ENCODE peak calls at places on chromosomes 16 and 17, in seven cellular contexts. One of them, this sample, is unnamed. For H3K9me3, the result is how much of the 10 kb centered on the place peaks cover.

GRCh38 chr17:46869296-46869695 is 17.9 kb downstream of the WNT9B start:
- DNase-seq in colonic mucosa: no peak
- DNase-seq in breast epithelium: no peak
- DNase-seq in thoracic aorta: no peak
- DNase-seq in fibroblast of lung: no peak
- DNase-seq in AG04450: no peak
- DNase-seq in HCT116: no peak
- DNase-seq in this sample: peak

GRCh38 chr16:3661922-3662321 is 7.4 kb downstream of the DNASE1 start:
- DNase-seq in colonic mucosa: no peak
- DNase-seq in breast epithelium: no peak
- DNase-seq in thoracic aorta: no peak
- DNase-seq in fibroblast of lung: no peak
- DNase-seq in AG04450: no peak
- DNase-seq in HCT116: no peak
- DNase-seq in this sample: no peak

GRCh38 chr16:7344806-7345416 is 12.3 kb downstream of the RBFOX1 start:
- DNase-seq in colonic mucosa: no peak
- DNase-seq in breast epithelium: no peak
- DNase-seq in thoracic aorta: no peak
- DNase-seq in fibroblast of lung: no peak
- DNase-seq in AG04450: no peak
- DNase-seq in HCT116: no peak
- DNase-seq in this sample: no peak

GRCh38 chr17:46841561-46842379 is 9.6 kb upstream of the WNT9B start:
- DNase-seq in colonic mucosa: no peak
- DNase-seq in breast epithelium: no peak
- DNase-seq in thoracic aorta: no peak
- DNase-seq in fibroblast of lung: no peak
- DNase-seq in AG04450: no peak
- DNase-seq in HCT116: no peak
- DNase-seq in this sample: no peak

GRCh38 chr16:67528222-67528869 is at the start of gene RIPOR1:
- DNase-seq in colonic mucosa: peak
- DNase-seq in breast epithelium: no peak
- DNase-seq in thoracic aorta: no peak
- DNase-seq in fibroblast of lung: no peak
- DNase-seq in AG04450: no peak
- DNase-seq in HCT116: no peak
- DNase-seq in this sample: peak

GRCh38 chr17:39813631-39814030 is 50.5 kb downstream of the IKZF3 start:
- DNase-seq in colonic mucosa: no peak
- DNase-seq in breast epithelium: no peak
- DNase-seq in thoracic aorta: no peak
- DNase-seq in fibroblast of lung: no peak
- DNase-seq in AG04450: no peak
- DNase-seq in HCT116: no peak
- DNase-seq in this sample: no peak

GRCh38 chr16:86961133-86961720 is 356.0 kb downstream of the C16orf95 start:
- DNase-seq in colonic mucosa: no peak
- DNase-seq in breast epithelium: no peak
- DNase-seq in thoracic aorta: no peak
- DNase-seq in fibroblast of lung: peak
- DNase-seq in AG04450: peak
- DNase-seq in HCT116: no peak
- DNase-seq in this sample: no peak

GRCh38 chr17:6435968-6436367 is 1.0 kb upstream of the AIPL1 start:
- DNase-seq in colonic mucosa: peak
- DNase-seq in breast epithelium: peak
- DNase-seq in thoracic aorta: no peak
- DNase-seq in fibroblast of lung: peak
- DNase-seq in AG04450: peak
- DNase-seq in HCT116: peak
- DNase-seq in this sample: peak

GRCh38 chr17:82019905-82020873 is 2.5 kb downstream of the CENPX start:
- DNase-seq in colonic mucosa: peak
- DNase-seq in breast epithelium: no peak
- DNase-seq in thoracic aorta: no peak
- DNase-seq in fibroblast of lung: peak
- DNase-seq in AG04450: no peak
- DNase-seq in HCT116: peak
- DNase-seq in this sample: peak

GRCh38 chr17:29369831-29370735 is 20.1 kb upstream of the TAOK1 start:
- DNase-seq in colonic mucosa: peak
- DNase-seq in breast epithelium: no peak
- DNase-seq in thoracic aorta: no peak
- DNase-seq in fibroblast of lung: peak
- DNase-seq in AG04450: peak
- DNase-seq in HCT116: peak
- DNase-seq in this sample: peak

GRCh38 chr16:58011652-58012051 is 10.4 kb downstream of the USB1 start:
- DNase-seq in colonic mucosa: no peak
- DNase-seq in breast epithelium: no peak
- DNase-seq in thoracic aorta: no peak
- DNase-seq in fibroblast of lung: no peak
- DNase-seq in AG04450: peak
- DNase-seq in HCT116: no peak
- DNase-seq in this sample: no peak

GRCh38 chr16:89523680-89524344 is 15.6 kb downstream of the SPG7 start:
- DNase-seq in colonic mucosa: no peak
- DNase-seq in breast epithelium: no peak
- DNase-seq in thoracic aorta: no peak
- DNase-seq in fibroblast of lung: no peak
- DNase-seq in AG04450: no peak
- DNase-seq in HCT116: no peak
- DNase-seq in this sample: no peak

GRCh38 chr16:22188595-22189442 is 17.3 kb upstream of the EEF2K start:
- DNase-seq in colonic mucosa: peak
- DNase-seq in breast epithelium: peak
- DNase-seq in thoracic aorta: peak
- DNase-seq in fibroblast of lung: peak
- DNase-seq in AG04450: peak
- DNase-seq in HCT116: peak
- DNase-seq in this sample: peak
- H3K4me3 ChIP-seq in colonic mucosa: no peak
- H3K4me3 ChIP-seq in breast epithelium: peak
- H3K4me3 ChIP-seq in thoracic aorta: peak
- H3K4me3 ChIP-seq in fibroblast of lung: no peak
- H3K4me3 ChIP-seq in AG04450: no peak
- H3K4me3 ChIP-seq in HCT116: no peak
- H3K4me3 ChIP-seq in this sample: no peak

DNA sequence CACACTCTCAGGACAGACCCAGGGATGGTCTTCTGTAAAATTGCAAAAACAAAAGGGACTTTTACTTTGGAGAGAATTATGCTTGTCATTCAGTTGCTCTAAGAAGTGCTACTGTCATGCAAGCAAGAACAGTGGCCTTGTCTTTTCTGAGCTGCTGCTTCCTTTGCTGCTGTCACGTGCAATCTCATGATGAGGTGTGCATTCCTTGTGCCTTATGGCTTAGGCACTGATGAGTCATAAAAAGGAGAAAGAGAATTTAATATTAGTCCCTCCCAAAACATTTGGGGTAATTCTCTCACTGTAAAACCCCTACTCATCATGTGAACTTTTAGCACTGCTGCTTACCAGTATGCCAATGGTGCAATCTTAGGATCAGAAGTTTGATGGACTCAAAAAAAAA is 2051.3 kb downstream of the TP53TG3F start:
- DNase-seq in colonic mucosa: no peak
- DNase-seq in breast epithelium: no peak
- DNase-seq in thoracic aorta: no peak
- DNase-seq in fibroblast of lung: no peak
- DNase-seq in AG04450: no peak
- DNase-seq in HCT116: no peak
- DNase-seq in this sample: no peak
- H3K9me3 ChIP-seq in colonic mucosa: under half
- H3K9me3 ChIP-seq in breast epithelium: under half
- H3K9me3 ChIP-seq in thoracic aorta: under half
- H3K9me3 ChIP-seq in fibroblast of lung: under half
- H3K9me3 ChIP-seq in AG04450: under half
- H3K9me3 ChIP-seq in HCT116: under half
- H3K9me3 ChIP-seq in this sample: under half

GRCh38 chr17:8175795-8176196 is 384 bp downstream of the TMEM107 start:
- DNase-seq in colonic mucosa: peak
- DNase-seq in breast epithelium: no peak
- DNase-seq in thoracic aorta: no peak
- DNase-seq in fibroblast of lung: no peak
- DNase-seq in AG04450: no peak
- DNase-seq in HCT116: no peak
- DNase-seq in this sample: no peak

GRCh38 chr17:8173056-8173870 is 2.9 kb downstream of the TMEM107 start:
- DNase-seq in colonic mucosa: peak
- DNase-seq in breast epithelium: no peak
- DNase-seq in thoracic aorta: no peak
- DNase-seq in fibroblast of lung: peak
- DNase-seq in AG04450: peak
- DNase-seq in HCT116: peak
- DNase-seq in this sample: peak

GRCh38 chr17:8176998-8177731 is 985 bp upstream of the TMEM107 start:
- DNase-seq in colonic mucosa: no peak
- DNase-seq in breast epithelium: no peak
- DNase-seq in thoracic aorta: no peak
- DNase-seq in fibroblast of lung: no peak
- DNase-seq in AG04450: no peak
- DNase-seq in HCT116: no peak
- DNase-seq in this sample: no peak

GRCh38 chr17:8176197-8176940 is at the start of gene TMEM107:
- DNase-seq in colonic mucosa: peak
- DNase-seq in breast epithelium: peak
- DNase-seq in thoracic aorta: no peak
- DNase-seq in fibroblast of lung: peak
- DNase-seq in AG04450: no peak
- DNase-seq in HCT116: peak
- DNase-seq in this sample: peak

DNA sequence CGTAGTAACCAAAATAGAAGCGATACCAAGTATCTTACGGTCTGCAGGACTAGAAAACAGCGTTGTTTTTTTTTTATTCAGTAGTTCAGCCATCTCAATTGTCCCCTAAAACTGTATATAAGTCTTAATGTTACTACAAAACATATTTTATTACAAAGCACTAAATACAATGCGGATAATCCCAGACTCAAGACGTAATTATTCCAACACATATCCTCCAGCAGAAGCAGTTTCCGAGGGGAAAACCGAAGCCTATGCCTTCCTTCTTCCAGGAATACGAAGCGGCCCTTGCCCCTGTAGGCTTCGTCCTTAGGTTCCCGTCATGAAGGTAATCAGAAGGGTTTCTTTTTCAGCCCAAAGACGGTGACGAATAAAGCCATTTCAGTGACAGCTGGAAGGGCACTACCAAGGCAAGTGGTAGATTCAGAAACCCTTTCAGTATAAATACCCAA is 2.3 kb downstream of the TMEM107 start:
- DNase-seq in colonic mucosa: no peak
- DNase-seq in breast epithelium: no peak
- DNase-seq in thoracic aorta: no peak
- DNase-seq in fibroblast of lung: no peak
- DNase-seq in AG04450: no peak
- DNase-seq in HCT116: no peak
- DNase-seq in this sample: no peak
- H3K4me3 ChIP-seq in colonic mucosa: peak
- H3K4me3 ChIP-seq in breast epithelium: peak
- H3K4me3 ChIP-seq in thoracic aorta: peak
- H3K4me3 ChIP-seq in fibroblast of lung: peak
- H3K4me3 ChIP-seq in AG04450: peak
- H3K4me3 ChIP-seq in HCT116: peak
- H3K4me3 ChIP-seq in this sample: peak

GRCh38 chr16:35689764-35690163 is 2230.4 kb downstream of the TP53TG3F start:
- DNase-seq in colonic mucosa: no peak
- DNase-seq in breast epithelium: no peak
- DNase-seq in thoracic aorta: no peak
- DNase-seq in fibroblast of lung: no peak
- DNase-seq in AG04450: no peak
- DNase-seq in HCT116: no peak
- DNase-seq in this sample: no peak
- H3K9me3 ChIP-seq in colonic mucosa: under half
- H3K9me3 ChIP-seq in breast epithelium: half or more
- H3K9me3 ChIP-seq in thoracic aorta: under half
- H3K9me3 ChIP-seq in fibroblast of lung: under half
- H3K9me3 ChIP-seq in AG04450: half or more
- H3K9me3 ChIP-seq in HCT116: under half
- H3K9me3 ChIP-seq in this sample: under half

This sample was measured in MG63.